ENCODE peak calls at places on chromosomes 3 and 15, in nine cellular contexts. One of them, this sample, is unnamed.

GRCh38 chr3:144942093-144942492 is 970.5 kb downstream of the DIPK2A start:
- DNase-seq in endothelial cell: no peak
- DNase-seq in retinal pigment epithelial cell: no peak
- DNase-seq in retina: no peak
- DNase-seq in pancreas: no peak
- DNase-seq in GM06990: no peak
- DNase-seq in stimulated activated CD4-positive, alpha-beta T cell treated with anti-CD3 and anti-CD28 coated beads, TNF-alpha, amount 100 ng/mL, for 24 hours: no peak
- DNase-seq in iPS-NIHi11: no peak
- DNase-seq in NCI-H1694: no peak
- DNase-seq in this sample: no peak

GRCh38 chr15:39579487-39580116 is 1.3 kb upstream of the THBS1 start:
- DNase-seq in GM06990: no peak
- DNase-seq in pancreas: peak; percentile 60
- DNase-seq in retinal pigment epithelial cell: no peak
- DNase-seq in retina: no peak
- DNase-seq in NCI-H1694: no peak
- DNase-seq in stimulated activated CD4-positive, alpha-beta T cell treated with anti-CD3 and anti-CD28 coated beads, TNF-alpha, amount 100 ng/mL, for 24 hours: no peak
- DNase-seq in iPS-NIHi11: peak; percentile 79
- DNase-seq in endothelial cell: peak; percentile 59
- DNase-seq in this sample: no peak

GRCh38 chr15:63157891-63158431 is 684 bp upstream of the RPS27L start:
- DNase-seq in stimulated activated CD4-positive, alpha-beta T cell treated with anti-CD3 and anti-CD28 coated beads, TNF-alpha, amount 100 ng/mL, for 24 hours: no peak
- DNase-seq in NCI-H1694: no peak
- DNase-seq in retinal pigment epithelial cell: no peak
- DNase-seq in pancreas: peak; percentile 27
- DNase-seq in retina: peak; percentile 85
- DNase-seq in iPS-NIHi11: peak; percentile 50
- DNase-seq in endothelial cell: peak; percentile 46
- DNase-seq in GM06990: no peak
- DNase-seq in this sample: no peak

GRCh38 chr3:51328206-51328605 is 56.9 kb upstream of the MANF start:
- DNase-seq in retinal pigment epithelial cell: no peak
- DNase-seq in retina: no peak
- DNase-seq in pancreas: no peak
- DNase-seq in iPS-NIHi11: no peak
- DNase-seq in NCI-H1694: no peak
- DNase-seq in GM06990: no peak
- DNase-seq in stimulated activated CD4-positive, alpha-beta T cell treated with anti-CD3 and anti-CD28 coated beads, TNF-alpha, amount 100 ng/mL, for 24 hours: no peak
- DNase-seq in endothelial cell: no peak
- DNase-seq in this sample: no peak

GRCh38 chr3:120348065-120348980 is 831 bp downstream of the LRRC58 start:
- DNase-seq in retina: no peak
- DNase-seq in retinal pigment epithelial cell: no peak
- DNase-seq in stimulated activated CD4-positive, alpha-beta T cell treated with anti-CD3 and anti-CD28 coated beads, TNF-alpha, amount 100 ng/mL, for 24 hours: peak; percentile 23
- DNase-seq in iPS-NIHi11: no peak
- DNase-seq in GM06990: no peak
- DNase-seq in pancreas: no peak
- DNase-seq in endothelial cell: no peak
- DNase-seq in NCI-H1694: no peak
- DNase-seq in this sample: peak; percentile 74

GRCh38 chr15:61250613-61251012 is 21.5 kb upstream of the RORA start:
- DNase-seq in stimulated activated CD4-positive, alpha-beta T cell treated with anti-CD3 and anti-CD28 coated beads, TNF-alpha, amount 100 ng/mL, for 24 hours: no peak
- DNase-seq in NCI-H1694: no peak
- DNase-seq in retina: no peak
- DNase-seq in endothelial cell: no peak
- DNase-seq in retinal pigment epithelial cell: no peak
- DNase-seq in GM06990: no peak
- DNase-seq in iPS-NIHi11: no peak
- DNase-seq in pancreas: no peak
- DNase-seq in this sample: no peak

GRCh38 chr15:92803852-92804609 is 96.1 kb upstream of the CHD2 start:
- DNase-seq in retinal pigment epithelial cell: peak; percentile 96
- DNase-seq in NCI-H1694: no peak
- DNase-seq in retina: no peak
- DNase-seq in GM06990: no peak
- DNase-seq in endothelial cell: no peak
- DNase-seq in pancreas: peak; percentile 59
- DNase-seq in stimulated activated CD4-positive, alpha-beta T cell treated with anti-CD3 and anti-CD28 coated beads, TNF-alpha, amount 100 ng/mL, for 24 hours: peak; percentile 62
- DNase-seq in iPS-NIHi11: peak; percentile 32
- DNase-seq in this sample: no peak

GRCh38 chr15:28935316-28935715 is 49.5 kb downstream of the APBA2 start:
- DNase-seq in NCI-H1694: no peak
- DNase-seq in pancreas: no peak
- DNase-seq in endothelial cell: peak; percentile 37
- DNase-seq in retina: no peak
- DNase-seq in GM06990: no peak
- DNase-seq in iPS-NIHi11: peak; percentile 80
- DNase-seq in retinal pigment epithelial cell: no peak
- DNase-seq in stimulated activated CD4-positive, alpha-beta T cell treated with anti-CD3 and anti-CD28 coated beads, TNF-alpha, amount 100 ng/mL, for 24 hours: no peak
- DNase-seq in this sample: peak; percentile 63

GRCh38 chr3:175443682-175444081 is 584.5 kb downstream of the NAALADL2 start:
- DNase-seq in GM06990: no peak
- DNase-seq in endothelial cell: no peak
- DNase-seq in retina: no peak
- DNase-seq in NCI-H1694: no peak
- DNase-seq in stimulated activated CD4-positive, alpha-beta T cell treated with anti-CD3 and anti-CD28 coated beads, TNF-alpha, amount 100 ng/mL, for 24 hours: no peak
- DNase-seq in iPS-NIHi11: no peak
- DNase-seq in pancreas: no peak
- DNase-seq in retinal pigment epithelial cell: no peak
- DNase-seq in this sample: no peak

GRCh38 chr3:73094127-73094526 is 32.7 kb downstream of the EBLN2 start:
- DNase-seq in endothelial cell: no peak
- DNase-seq in NCI-H1694: no peak
- DNase-seq in retina: no peak
- DNase-seq in stimulated activated CD4-positive, alpha-beta T cell treated with anti-CD3 and anti-CD28 coated beads, TNF-alpha, amount 100 ng/mL, for 24 hours: no peak
- DNase-seq in iPS-NIHi11: peak; percentile 39
- DNase-seq in retinal pigment epithelial cell: no peak
- DNase-seq in GM06990: no peak
- DNase-seq in pancreas: no peak
- DNase-seq in this sample: no peak

GRCh38 chr3:134312873-134313838 is 61.1 kb downstream of the AMOTL2 start:
- DNase-seq in iPS-NIHi11: peak; percentile 92
- DNase-seq in retinal pigment epithelial cell: no peak
- DNase-seq in NCI-H1694: no peak
- DNase-seq in endothelial cell: peak; percentile 75
- DNase-seq in GM06990: no peak
- DNase-seq in stimulated activated CD4-positive, alpha-beta T cell treated with anti-CD3 and anti-CD28 coated beads, TNF-alpha, amount 100 ng/mL, for 24 hours: no peak
- DNase-seq in pancreas: peak; percentile 71
- DNase-seq in retina: peak; percentile 68
- DNase-seq in this sample: no peak

This sample was measured in naive thymus-derived CD8-positive, alpha-beta T cell.